ENCODE peak calls at places on chromosome 21, in six cellular contexts. Y is IMR-90, L is endothelial cell of umbilical vein, I is esophagus squamous epithelium, E is adrenal gland, M is ovary. D is an unnamed sample. For H3K4me1, the result is how much of the 10 kb centered on the place peaks cover.

GRCh38 chr21:25733859-25734653 is 648 bp downstream of the ATP5PF start:
- DNase-seq in Y (peak), E (peak), M (no peak), L (peak), I (no peak), D (peak)

GRCh38 chr21:25961042-25961441 is 209.5 kb downstream of the APP start:
- DNase-seq in M (no peak), L (peak), I (no peak), E (no peak), Y (no peak), D (no peak)

GRCh38 chr21:26715116-26715515 is 130.1 kb downstream of the ADAMTS1 start:
- DNase-seq in L (no peak), I (no peak), M (no peak), Y (no peak), E (peak), D (no peak)

GRCh38 chr21:45455321-45456013 is 50.5 kb downstream of the COL18A1 start:
- DNase-seq in L (no peak), Y (peak), E (no peak), M (peak), I (no peak), D (no peak)

GRCh38 chr21:26732442-26733221 is 112.6 kb downstream of the ADAMTS1 start:
- DNase-seq in M (peak), I (no peak), L (peak), Y (peak), E (peak), D (no peak)

GRCh38 chr21:45241357-45241756 is 46.3 kb downstream of the POFUT2 start:
- DNase-seq in E (no peak), M (no peak), L (no peak), I (no peak), Y (no peak), D (no peak)

GRCh38 chr21:14766241-14766640 is 220.1 kb upstream of the SAMSN1 start:
- DNase-seq in Y (no peak), E (no peak), I (no peak), M (no peak), L (no peak), D (no peak)

GRCh38 chr21:20270365-20271055 is 727.7 kb upstream of the NCAM2 start:
- DNase-seq in L (no peak), E (no peak), M (no peak), I (no peak), Y (no peak), D (peak)

GRCh38 chr21:18801468-18801867 is 397.9 kb upstream of the TMPRSS15 start:
- DNase-seq in I (no peak), E (no peak), Y (no peak), L (peak), M (no peak), D (no peak)

GRCh38 chr21:36422279-36423098 is 37.3 kb downstream of the CHAF1B start:
- DNase-seq in M (no peak), I (no peak), E (peak), L (peak), Y (peak), D (no peak)

GRCh38 chr21:43728467-43729390 is 9.8 kb downstream of the PDXK start:
- DNase-seq in E (peak), L (peak), I (peak), M (peak), Y (peak), D (peak)
- H3K4me1 ChIP-seq in E (under half), L (under half), I (half or more), M (under half), Y (under half), D (half or more)

GRCh38 chr21:34889287-34889536 is 159.9 kb downstream of the RUNX1 start:
- DNase-seq in I (no peak), L (peak), M (peak), E (peak), Y (peak), D (peak)

GRCh38 chr21:34890258-34890723 is 158.8 kb downstream of the RUNX1 start:
- DNase-seq in I (no peak), M (no peak), Y (no peak), E (no peak), L (no peak), D (no peak)

GRCh38 chr21:34887729-34888568 is 161.2 kb downstream of the RUNX1 start:
- DNase-seq in M (peak), Y (peak), I (no peak), L (peak), E (peak), D (peak)

GRCh38 chr21:34889537-34890257 is 159.4 kb downstream of the RUNX1 start:
- DNase-seq in E (peak), I (no peak), L (peak), Y (peak), M (peak), D (peak)

GRCh38 chr21:34888569-34889286 is 160.4 kb downstream of the RUNX1 start:
- DNase-seq in Y (peak), M (peak), L (peak), E (peak), I (peak), D (peak)
- H3K4me3 ChIP-seq in Y (peak), M (peak), L (peak), E (peak), I (peak), D (peak)

GRCh38 chr21:40719615-40720014 is 127.3 kb downstream of the DSCAM start:
- DNase-seq in Y (no peak), I (no peak), M (no peak), L (no peak), E (no peak), D (no peak)
- TF ChIP-seq CTCF in Y (no peak), I (no peak), M (no peak), L (no peak), E (no peak), D (no peak)

GRCh38 chr21:31878831-31879230 is 6.0 kb downstream of the HUNK start:
- DNase-seq in M (no peak), I (no peak), Y (no peak), E (no peak), L (no peak), D (no peak)

GRCh38 chr21:31877558-31877957 is 4.7 kb downstream of the HUNK start:
- DNase-seq in Y (no peak), L (no peak), M (no peak), I (no peak), E (no peak), D (no peak)

GRCh38 chr21:31879251-31879650 is 6.4 kb downstream of the HUNK start:
- DNase-seq in L (no peak), Y (no peak), M (no peak), I (no peak), E (no peak), D (no peak)

GRCh38 chr21:31880816-31881215 is 8.0 kb downstream of the HUNK start:
- DNase-seq in M (no peak), Y (no peak), L (no peak), I (no peak), E (no peak), D (no peak)

GRCh38 chr21:31879911-31880310 is 7.1 kb downstream of the HUNK start:
- DNase-seq in I (no peak), Y (no peak), M (no peak), E (no peak), L (no peak), D (no peak)
- H3K4me1 ChIP-seq in I (under half), Y (under half), M (under half), E (under half), L (under half), D (under half)

DNA sequence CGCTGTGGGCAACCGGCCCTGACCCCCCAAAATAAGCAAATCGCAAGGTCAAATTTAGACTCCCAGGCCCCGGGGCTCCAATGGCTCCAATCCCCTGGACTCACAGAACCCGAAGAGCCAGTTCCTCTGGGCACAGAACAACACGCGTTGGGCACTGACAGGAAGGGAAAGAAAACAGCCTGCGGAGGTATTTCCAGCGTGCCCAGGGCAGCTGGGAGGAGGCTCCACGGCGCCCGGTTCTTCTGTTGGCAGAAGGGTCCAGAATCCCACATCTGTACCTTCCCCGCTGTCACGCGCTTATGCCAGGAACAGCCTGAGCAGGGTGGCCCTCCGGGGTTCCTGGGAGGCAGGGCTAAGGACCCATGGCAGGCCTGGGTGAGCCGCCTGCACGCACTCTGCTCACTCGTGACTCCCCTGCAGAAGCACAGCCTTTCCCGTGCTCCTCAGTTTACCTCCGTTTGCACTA is 85.5 kb downstream of the RIPK4 start:
- DNase-seq in M (no peak), E (no peak), I (no peak), Y (no peak), L (no peak), D (no peak)
- H3K4me3 ChIP-seq in M (no peak), E (no peak), I (no peak), Y (no peak), L (no peak), D (no peak)

DNA sequence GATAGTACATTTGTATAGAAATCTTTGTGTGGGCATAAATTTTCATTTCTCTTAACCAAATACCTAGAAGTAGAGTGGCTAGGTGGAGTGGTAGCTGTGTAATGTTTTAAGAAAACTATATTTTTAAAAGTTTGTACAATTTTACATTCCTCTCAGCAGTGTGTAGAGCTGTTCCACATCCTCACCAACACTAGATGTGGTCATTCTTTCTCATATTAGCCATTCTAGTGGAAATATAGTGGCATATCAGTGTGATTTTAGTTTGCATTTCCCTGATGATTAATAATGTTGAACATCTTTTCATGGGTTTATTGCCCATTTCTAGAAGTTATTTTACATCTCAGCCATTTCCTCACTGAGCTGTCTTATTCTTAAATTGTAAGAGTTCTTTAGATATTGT is 65.5 kb downstream of the ITSN1 start:
- DNase-seq in Y (no peak), E (no peak), I (no peak), M (no peak), L (no peak), D (no peak)
- TF ChIP-seq CTCF in Y (no peak), E (no peak), I (no peak), M (no peak), L (no peak), D (no peak)

GRCh38 chr21:46456750-46457149 is 1.9 kb upstream of the DIP2A start:
- DNase-seq in L (no peak), Y (no peak), E (no peak), M (no peak), I (no peak), D (no peak)
- H3K4me1 ChIP-seq in L (under half), Y (under half), E (half or more), M (under half), I (under half), D (under half)

D was measured in mucosa of descending colon.